ENCODE peak calls at places on chromosomes 1 and 21, in six cellular contexts. One of them, this sample, is unnamed.

GRCh38 chr1:95058974-95059373 is 13.8 kb downstream of the ALG14 start:
- DNase-seq in T-cell: no peak
- DNase-seq in heart right ventricle: no peak
- DNase-seq in AML-193: no peak
- DNase-seq in CD8-positive, alpha-beta T cell: no peak
- DNase-seq in activated CD8-positive, alpha-beta memory T cell treated with anti-CD3 and anti-CD28 coated beads for 4 hours: no peak
- DNase-seq in this sample: no peak

GRCh38 chr1:239810071-239810481 is 281.6 kb upstream of the FMN2 start:
- DNase-seq in T-cell: no peak
- DNase-seq in activated CD8-positive, alpha-beta memory T cell treated with anti-CD3 and anti-CD28 coated beads for 4 hours: no peak
- DNase-seq in CD8-positive, alpha-beta T cell: no peak
- DNase-seq in heart right ventricle: no peak
- DNase-seq in AML-193: no peak
- DNase-seq in this sample: no peak

GRCh38 chr1:222331765-222332164 is 216.1 kb downstream of the HHIPL2 start:
- DNase-seq in AML-193: no peak
- DNase-seq in T-cell: no peak
- DNase-seq in CD8-positive, alpha-beta T cell: no peak
- DNase-seq in heart right ventricle: no peak
- DNase-seq in activated CD8-positive, alpha-beta memory T cell treated with anti-CD3 and anti-CD28 coated beads for 4 hours: no peak
- DNase-seq in this sample: no peak

GRCh38 chr1:54546651-54547348 is 1.2 kb upstream of the ACOT11 start:
- DNase-seq in AML-193: peak; percentile 88
- DNase-seq in CD8-positive, alpha-beta T cell: no peak
- DNase-seq in heart right ventricle: no peak
- DNase-seq in T-cell: no peak
- DNase-seq in activated CD8-positive, alpha-beta memory T cell treated with anti-CD3 and anti-CD28 coated beads for 4 hours: no peak
- DNase-seq in this sample: peak; percentile 51

GRCh38 chr1:114113801-114114750 is 39.6 kb downstream of the SYT6 start:
- DNase-seq in heart right ventricle: no peak
- DNase-seq in AML-193: peak; percentile 85
- DNase-seq in CD8-positive, alpha-beta T cell: no peak
- DNase-seq in T-cell: no peak
- DNase-seq in activated CD8-positive, alpha-beta memory T cell treated with anti-CD3 and anti-CD28 coated beads for 4 hours: no peak
- DNase-seq in this sample: peak; percentile 6

GRCh38 chr1:231203259-231204057 is 37.6 kb upstream of the GNPAT start:
- DNase-seq in AML-193: no peak
- DNase-seq in heart right ventricle: no peak
- DNase-seq in CD8-positive, alpha-beta T cell: no peak
- DNase-seq in activated CD8-positive, alpha-beta memory T cell treated with anti-CD3 and anti-CD28 coated beads for 4 hours: no peak
- DNase-seq in T-cell: no peak
- DNase-seq in this sample: no peak

GRCh38 chr1:31467005-31467674 is 54.1 kb downstream of the SERINC2 start:
- DNase-seq in heart right ventricle: no peak
- DNase-seq in CD8-positive, alpha-beta T cell: no peak
- DNase-seq in AML-193: no peak
- DNase-seq in T-cell: no peak
- DNase-seq in activated CD8-positive, alpha-beta memory T cell treated with anti-CD3 and anti-CD28 coated beads for 4 hours: no peak
- DNase-seq in this sample: no peak

GRCh38 chr21:24852610-24853195 is 754.6 kb downstream of the MRPL39 start:
- DNase-seq in T-cell: no peak
- DNase-seq in AML-193: no peak
- DNase-seq in heart right ventricle: no peak
- DNase-seq in CD8-positive, alpha-beta T cell: no peak
- DNase-seq in activated CD8-positive, alpha-beta memory T cell treated with anti-CD3 and anti-CD28 coated beads for 4 hours: no peak
- DNase-seq in this sample: no peak

GRCh38 chr1:101833312-101833711 is 163.4 kb downstream of the OLFM3 start:
- DNase-seq in activated CD8-positive, alpha-beta memory T cell treated with anti-CD3 and anti-CD28 coated beads for 4 hours: no peak
- DNase-seq in AML-193: no peak
- DNase-seq in CD8-positive, alpha-beta T cell: no peak
- DNase-seq in T-cell: no peak
- DNase-seq in heart right ventricle: no peak
- DNase-seq in this sample: no peak

GRCh38 chr1:115074839-115075534 is 14.3 kb downstream of the TSPAN2 start:
- DNase-seq in heart right ventricle: no peak
- DNase-seq in CD8-positive, alpha-beta T cell: no peak
- DNase-seq in activated CD8-positive, alpha-beta memory T cell treated with anti-CD3 and anti-CD28 coated beads for 4 hours: no peak
- DNase-seq in T-cell: no peak
- DNase-seq in AML-193: no peak
- DNase-seq in this sample: no peak

GRCh38 chr1:160222521-160222920 is 17.3 kb downstream of the PEA15 start:
- DNase-seq in AML-193: no peak
- DNase-seq in activated CD8-positive, alpha-beta memory T cell treated with anti-CD3 and anti-CD28 coated beads for 4 hours: no peak
- DNase-seq in heart right ventricle: no peak
- DNase-seq in CD8-positive, alpha-beta T cell: no peak
- DNase-seq in T-cell: no peak
- DNase-seq in this sample: no peak

GRCh38 chr1:188782220-188782841 is 1695.3 kb downstream of the BRINP3 start:
- DNase-seq in T-cell: no peak
- DNase-seq in AML-193: peak; percentile 66
- DNase-seq in activated CD8-positive, alpha-beta memory T cell treated with anti-CD3 and anti-CD28 coated beads for 4 hours: no peak
- DNase-seq in CD8-positive, alpha-beta T cell: no peak
- DNase-seq in heart right ventricle: no peak
- DNase-seq in this sample: peak; percentile 5

This sample was measured in KG1.